ENCODE peak calls at places on chromosomes 5 and 9, in nine cellular contexts. X is AG09309; W is right atrium auricular region; B is astrocyte of the spinal cord; V is body of pancreas; G is CD4-positive, alpha-beta T cell; I is AG09319; C is H9; Z is natural killer cell. M is an unnamed sample.
A peak's percentile ranks its signal among the peaks of the same experiment; 100 is the strongest.

GRCh38 chr5:167814828-167815227 is 476.6 kb upstream of the WWC1 start:
- DNase-seq in I (peak; percentile 36), B (peak; percentile 99), V (no peak), W (no peak), Z (no peak), C (peak; percentile 61), X (peak; percentile 99), G (no peak), M (no peak)

GRCh38 chr9:34158362-34158869 is 20.4 kb upstream of the UBAP1 start:
- DNase-seq in G (no peak), V (no peak), X (no peak), I (no peak), C (no peak), Z (no peak), B (peak; percentile 80), W (no peak), M (no peak)

GRCh38 chr9:23824241-23825142 is 1.5 kb downstream of the ELAVL2 start:
- DNase-seq in G (no peak), V (no peak), X (no peak), Z (no peak), I (no peak), C (peak; percentile 65), W (no peak), B (peak; percentile 60), M (no peak)

GRCh38 chr5:2904956-2905355 is 153.5 kb upstream of the IRX2 start:
- DNase-seq in Z (no peak), I (no peak), C (no peak), W (peak; percentile 57), X (no peak), G (no peak), V (no peak), B (no peak), M (peak; percentile 72)

GRCh38 chr9:132798817-132799790 is 79.0 kb downstream of the AK8 start:
- DNase-seq in V (no peak), Z (no peak), W (peak; percentile 57), X (no peak), C (peak; percentile 49), G (no peak), I (no peak), B (no peak), M (peak; percentile 81)

GRCh38 chr5:102971693-102972293 is 148.1 kb downstream of the GIN1 start:
- DNase-seq in V (no peak), X (no peak), G (no peak), B (peak; percentile 50), W (no peak), C (no peak), I (peak; percentile 15), Z (no peak), M (no peak)

GRCh38 chr9:106107716-106108115 is 413.4 kb downstream of the TMEM38B start:
- DNase-seq in V (no peak), C (no peak), I (no peak), Z (no peak), G (no peak), B (no peak), X (no peak), W (no peak), M (no peak)

GRCh38 chr5:141680751-141681201 is 1.3 kb downstream of the ARAP3 start:
- DNase-seq in X (no peak), W (peak; percentile 68), B (no peak), Z (no peak), G (no peak), I (no peak), C (peak; percentile 97), V (no peak), M (no peak)

GRCh38 chr9:73023025-73023541 is 70.2 kb upstream of the ALDH1A1 start:
- DNase-seq in B (peak; percentile 61), W (no peak), V (peak; percentile 68), X (peak; percentile 33), I (peak; percentile 38), C (peak; percentile 57), G (peak; percentile 4), Z (peak; percentile 16), M (no peak)

GRCh38 chr5:90632799-90633198 is 74.2 kb downstream of the ADGRV1 start:
- DNase-seq in C (no peak), X (no peak), G (no peak), B (no peak), V (no peak), Z (no peak), W (no peak), I (no peak), M (no peak)

GRCh38 chr5:111016801-111017200 is 54.7 kb upstream of the TSLP start:
- DNase-seq in G (no peak), W (no peak), Z (no peak), I (no peak), B (peak; percentile 24), V (no peak), C (no peak), X (no peak), M (no peak)

GRCh38 chr5:171599396-171599795 is 179.9 kb downstream of the FGF18 start:
- DNase-seq in G (no peak), X (no peak), C (peak; percentile 15), W (no peak), Z (no peak), V (peak; percentile 30), I (no peak), B (no peak), M (peak; percentile 78)

GRCh38 chr5:133420440-133421301 is 191.7 kb downstream of the FSTL4 start:
- DNase-seq in B (no peak), W (no peak), X (no peak), Z (no peak), G (no peak), V (no peak), C (no peak), I (no peak), M (no peak)

GRCh38 chr5:133421806-133422205 is 190.5 kb downstream of the FSTL4 start:
- DNase-seq in C (no peak), G (no peak), V (no peak), B (no peak), X (no peak), I (no peak), Z (no peak), W (peak; percentile 30), M (no peak)

GRCh38 chr5:133423618-133424282 is 188.6 kb downstream of the FSTL4 start:
- DNase-seq in V (peak; percentile 73), B (peak; percentile 23), C (peak; percentile 86), W (peak; percentile 62), G (peak; percentile 53), I (no peak), X (no peak), Z (peak; percentile 52), M (peak; percentile 88)

GRCh38 chr5:133423031-133423617 is 189.2 kb downstream of the FSTL4 start:
- DNase-seq in Z (no peak), X (no peak), C (no peak), I (no peak), W (peak; percentile 53), G (no peak), V (no peak), B (no peak), M (no peak)

GRCh38 chr5:133421394-133421793 is 190.9 kb downstream of the FSTL4 start:
- DNase-seq in C (peak; percentile 69), B (no peak), X (no peak), V (no peak), I (no peak), G (no peak), W (peak; percentile 42), Z (no peak), M (no peak)
- TF ChIP-seq CTCF in C (peak; percentile 83), B (peak; percentile 38), X (peak; percentile 48), V (no peak), I (no peak), G (no peak), W (no peak), Z (no peak), M (peak; percentile 30)

GRCh38 chr5:109956884-109957283 is 267.2 kb downstream of the MAN2A1 start:
- DNase-seq in V (no peak), B (no peak), I (no peak), C (no peak), Z (no peak), W (no peak), G (no peak), X (no peak), M (no peak)

GRCh38 chr5:109958082-109958481 is 268.4 kb downstream of the MAN2A1 start:
- DNase-seq in Z (no peak), I (no peak), G (no peak), V (no peak), C (no peak), X (no peak), B (no peak), W (no peak), M (no peak)

GRCh38 chr5:109961755-109962154 is 272.0 kb downstream of the MAN2A1 start:
- DNase-seq in W (no peak), B (no peak), X (no peak), Z (no peak), V (no peak), C (no peak), I (no peak), G (no peak), M (no peak)

GRCh38 chr5:109962882-109963603 is 273.3 kb downstream of the MAN2A1 start:
- DNase-seq in W (no peak), X (no peak), V (no peak), C (no peak), G (no peak), I (no peak), B (no peak), Z (no peak), M (no peak)

GRCh38 chr5:109959652-109960051 is 269.9 kb downstream of the MAN2A1 start:
- DNase-seq in W (no peak), B (no peak), I (no peak), C (no peak), X (no peak), Z (no peak), V (no peak), G (no peak), M (no peak)
- TF ChIP-seq CTCF in W (no peak), B (no peak), I (no peak), C (peak; percentile 59), X (peak; percentile 28), Z (no peak), V (peak; percentile 5), G (no peak), M (no peak)

DNA sequence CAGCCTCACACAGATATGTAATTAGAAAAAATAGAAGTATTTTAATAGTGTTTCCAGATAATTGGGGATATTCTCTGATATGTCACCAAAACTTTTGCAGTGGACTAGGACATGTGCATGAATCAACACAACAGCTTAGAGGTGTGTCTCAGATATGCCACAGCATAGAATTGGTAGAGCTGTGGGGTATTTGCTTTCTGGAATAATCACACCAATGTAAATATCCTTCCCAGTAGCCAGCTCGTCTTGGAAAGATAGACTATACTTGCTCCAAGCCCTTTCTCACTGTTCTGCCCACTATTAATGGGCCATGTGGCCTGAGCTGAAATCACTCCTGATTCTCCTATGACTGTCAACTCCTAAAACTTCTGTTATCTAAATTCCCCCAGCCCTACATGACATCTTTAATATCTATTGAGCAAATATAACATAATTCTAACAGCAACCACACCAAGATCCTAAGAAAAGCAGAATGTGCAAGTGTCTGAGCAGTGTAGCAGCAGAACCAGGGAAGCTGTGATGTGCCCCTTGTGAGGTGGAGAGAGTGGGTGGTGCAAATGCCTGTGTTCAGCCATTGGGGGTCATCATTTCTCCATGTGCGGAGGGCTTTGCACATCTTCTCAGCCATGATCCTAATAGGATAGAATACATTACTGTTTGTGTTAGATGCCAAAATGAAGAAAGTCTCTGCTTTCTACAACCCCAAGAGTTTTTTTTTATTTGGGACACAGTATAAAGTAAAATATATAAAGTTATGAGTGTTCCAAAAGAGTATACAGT is 65.0 kb downstream of the MELK start:
- DNase-seq in W (no peak), V (no peak), C (no peak), Z (no peak), B (no peak), I (no peak), G (no peak), X (no peak), M (no peak)
- TF ChIP-seq CTCF in W (no peak), V (no peak), C (peak; percentile 22), Z (no peak), B (peak; percentile 4), I (no peak), G (no peak), X (no peak), M (no peak)

GRCh38 chr5:55920784-55921183 is 69.6 kb downstream of the IL31RA start:
- DNase-seq in Z (no peak), I (no peak), X (no peak), B (no peak), V (no peak), W (peak; percentile 13), C (no peak), G (no peak), M (no peak)
- TF ChIP-seq CTCF in Z (no peak), I (peak; percentile 44), X (peak; percentile 40), B (peak; percentile 52), V (peak; percentile 9), W (no peak), C (peak; percentile 32), G (no peak), M (peak; percentile 52)

M was measured in osteocyte.